ENCODE peak calls at places on chromosomes 12 and 14, in six cellular contexts. S is H9, I is neuronal stem cell, Z is H1, X is IMR-90, A is trophoblast cell. E is an unnamed sample.

GRCh38 chr12:32235251-32235650 is 128.6 kb downstream of the BICD1 start:
- DNase-seq in S (no peak), I (no peak), Z (no peak), X (no peak), A (no peak), E (no peak)

GRCh38 chr12:119375619-119376018 is 41.1 kb downstream of the CCDC60 start:
- DNase-seq in S (no peak), I (no peak), Z (no peak), X (no peak), A (no peak), E (no peak)

GRCh38 chr12:75550401-75550851 is 39.0 kb upstream of the KRR1 start:
- DNase-seq in S (no peak), I (no peak), Z (no peak), X (peak), A (no peak), E (peak)

GRCh38 chr12:78392918-78393317 is 471.7 kb upstream of the SYT1 start:
- DNase-seq in S (no peak), I (no peak), Z (no peak), X (peak), A (no peak), E (peak)

GRCh38 chr12:87509233-87509820 is 519.9 kb downstream of the C12orf50 start:
- DNase-seq in S (no peak), I (no peak), Z (no peak), X (peak), A (peak), E (peak)

GRCh38 chr14:100778078-100778927 is 47.6 kb upstream of the MEG3 start:
- DNase-seq in S (no peak), I (no peak), Z (no peak), X (no peak), A (no peak), E (no peak)

GRCh38 chr12:31233061-31233730 is 92.8 kb downstream of the SINHCAF start:
- DNase-seq in S (no peak), I (no peak), Z (no peak), X (no peak), A (no peak), E (no peak)

GRCh38 chr12:40105515-40106201 is at the start of gene SLC2A13:
- DNase-seq in S (peak), I (peak), Z (peak), X (peak), A (peak), E (peak)

GRCh38 chr12:46774011-46774633 is 51.7 kb downstream of the SLC38A4 start:
- DNase-seq in S (no peak), I (no peak), Z (no peak), X (peak), A (peak), E (no peak)

GRCh38 chr14:23061995-23062394 is 4.7 kb upstream of the CDH24 start:
- DNase-seq in S (no peak), I (no peak), Z (no peak), X (peak), A (peak), E (peak)

GRCh38 chr12:107622005-107622404 is 63.6 kb upstream of the PWP1 start:
- DNase-seq in S (peak), I (no peak), Z (peak), X (peak), A (peak), E (no peak)

GRCh38 chr12:13340149-13340548 is 143.6 kb downstream of the EMP1 start:
- DNase-seq in S (no peak), I (no peak), Z (no peak), X (no peak), A (no peak), E (no peak)

GRCh38 chr14:75141062-75141461 is 14.2 kb upstream of the NEK9 start:
- DNase-seq in S (no peak), I (no peak), Z (no peak), X (no peak), A (no peak), E (no peak)

GRCh38 chr12:114396153-114396868 is 9.6 kb downstream of the TBX5 start:
- DNase-seq in S (no peak), I (peak), Z (no peak), X (peak), A (no peak), E (no peak)

GRCh38 chr14:35818346-35819115 is 7.6 kb upstream of the BRMS1L start:
- DNase-seq in S (no peak), I (no peak), Z (no peak), X (peak), A (peak), E (peak)

GRCh38 chr14:35078082-35078481 is 32.0 kb downstream of the FAM177A1 start:
- DNase-seq in S (no peak), I (no peak), Z (no peak), X (no peak), A (no peak), E (no peak)

GRCh38 chr14:93720076-93720815 is 68.0 kb downstream of the PRIMA1 start:
- DNase-seq in S (peak), I (no peak), Z (no peak), X (no peak), A (no peak), E (no peak)

GRCh38 chr12:75438052-75438754 is 42.4 kb upstream of the GLIPR1 start:
- DNase-seq in S (no peak), I (no peak), Z (no peak), X (no peak), A (peak), E (no peak)

GRCh38 chr14:26917086-26917485 is 319.3 kb upstream of the NOVA1 start:
- DNase-seq in S (no peak), I (no peak), Z (no peak), X (peak), A (peak), E (peak)

GRCh38 chr12:62606654-62607053 is 140.0 kb downstream of the MON2 start:
- DNase-seq in S (no peak), I (no peak), Z (no peak), X (no peak), A (no peak), E (no peak)

GRCh38 chr12:80936353-80936641 is 1.4 kb downstream of the LIN7A start:
- DNase-seq in S (no peak), I (no peak), Z (no peak), X (no peak), A (peak), E (no peak)

GRCh38 chr12:47249719-47250506 is 170.2 kb upstream of the AMIGO2 start:
- DNase-seq in S (no peak), I (no peak), Z (no peak), X (no peak), A (no peak), E (no peak)

GRCh38 chr12:106223485-106224391 is 24.1 kb downstream of the CKAP4 start:
- DNase-seq in S (peak), I (peak), Z (peak), X (peak), A (peak), E (peak)

GRCh38 chr14:33118653-33119052 is 180.0 kb downstream of the NPAS3 start:
- DNase-seq in S (no peak), I (no peak), Z (no peak), X (no peak), A (no peak), E (peak)

GRCh38 chr12:4164591-4165558 is 108.7 kb upstream of the CCND2 start:
- DNase-seq in S (peak), I (peak), Z (peak), X (peak), A (no peak), E (peak)

DNA sequence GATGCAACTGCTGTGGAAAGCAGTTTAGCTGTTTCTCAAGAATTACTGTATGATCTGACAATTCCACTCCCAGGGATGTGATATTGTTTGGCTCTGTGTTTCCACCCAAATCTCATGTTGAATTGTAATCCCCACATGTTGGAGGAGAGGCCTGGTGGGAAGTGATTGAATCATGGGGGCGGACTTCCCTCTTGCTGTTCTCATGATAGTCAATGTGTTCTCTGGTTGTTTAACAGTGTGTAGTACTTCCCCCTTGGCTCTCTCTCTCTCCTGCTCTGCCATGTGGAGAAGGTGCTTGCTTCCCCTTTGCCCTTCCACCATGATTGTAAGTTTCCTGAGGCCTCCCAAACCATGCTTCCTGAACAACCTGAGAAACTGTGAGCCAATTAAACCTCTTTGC is 93.4 kb upstream of the CPM start:
- DNase-seq in S (no peak), I (no peak), Z (no peak), X (no peak), A (no peak), E (no peak)
- H3K14ac ChIP-seq in S (no peak), I (no peak), Z (no peak), X (no peak), A (no peak), E (no peak)

DNA sequence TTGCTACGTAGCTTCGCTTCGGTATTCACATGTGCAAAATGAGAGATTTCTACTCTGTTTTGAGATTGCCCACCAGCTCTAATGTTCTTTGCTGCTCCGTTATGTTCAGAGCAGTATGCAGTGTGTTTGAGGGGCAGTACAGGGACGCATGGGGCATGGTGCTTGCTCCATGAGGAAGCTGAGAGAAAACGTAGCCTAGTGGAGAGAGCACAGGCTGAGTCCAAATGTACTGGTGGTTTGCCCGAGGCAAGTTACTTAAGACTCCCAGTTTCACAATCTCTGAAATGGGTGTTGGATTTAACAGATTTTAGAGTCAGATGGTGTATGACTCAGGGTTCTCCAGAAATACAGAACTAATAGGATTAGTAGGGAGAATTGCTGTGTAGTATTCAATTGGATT is 310.5 kb downstream of the ETNK1 start:
- DNase-seq in S (no peak), I (no peak), Z (no peak), X (no peak), A (peak), E (no peak)
- H2BK5ac ChIP-seq in S (no peak), I (no peak), Z (no peak), X (no peak), A (no peak), E (no peak)

DNA sequence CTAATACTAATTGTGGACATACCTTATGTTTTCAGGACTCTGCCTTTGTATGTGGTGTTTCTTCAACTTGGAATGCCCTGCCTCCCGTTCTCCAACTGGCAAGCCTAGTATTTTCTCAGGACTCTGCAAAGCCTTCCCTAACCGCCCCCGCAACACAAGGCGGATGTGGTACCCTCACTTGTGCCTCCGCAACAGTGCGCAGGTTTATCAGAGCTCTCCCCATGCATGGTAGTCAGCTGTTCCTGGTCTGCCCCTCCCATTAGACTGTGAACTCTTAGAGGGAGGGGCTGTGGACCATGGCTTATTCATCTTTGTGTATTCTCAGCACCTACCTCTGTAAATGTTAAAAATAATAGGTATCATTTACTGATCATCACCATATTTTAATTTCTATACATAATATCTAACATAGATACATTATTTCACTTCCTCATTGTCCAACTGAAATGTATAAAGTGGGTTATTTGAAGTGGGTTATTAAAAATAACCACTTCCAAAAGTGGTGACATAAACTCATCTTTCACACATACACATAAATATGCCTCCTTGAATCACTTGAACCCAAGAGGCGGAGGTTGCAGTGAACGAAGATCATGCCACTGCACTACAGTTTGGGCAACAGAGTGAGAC is 9.0 kb downstream of the LPAR5 start:
- DNase-seq in S (no peak), I (no peak), Z (no peak), X (no peak), A (no peak), E (no peak)
- H3K4me2 ChIP-seq in S (no peak), I (no peak), Z (no peak), X (no peak), A (no peak), E (no peak)

GRCh38 chr12:49929581-49929980 is 21.0 kb upstream of the AQP2 start:
- DNase-seq in S (peak), I (no peak), Z (no peak), X (no peak), A (no peak), E (no peak)
- H3K14ac ChIP-seq in S (no peak), I (no peak), Z (no peak), X (no peak), A (no peak), E (no peak)

GRCh38 chr12:50355365-50355764 is 41.0 kb downstream of the FAM186A start:
- DNase-seq in S (no peak), I (no peak), Z (no peak), X (no peak), A (no peak), E (no peak)

GRCh38 chr12:50353869-50354593 is 42.4 kb downstream of the FAM186A start:
- DNase-seq in S (no peak), I (no peak), Z (no peak), X (peak), A (no peak), E (peak)

GRCh38 chr12:50354908-50355307 is 41.5 kb downstream of the FAM186A start:
- DNase-seq in S (no peak), I (no peak), Z (no peak), X (no peak), A (no peak), E (no peak)

GRCh38 chr12:50351120-50352043 is 45.0 kb downstream of the FAM186A start:
- DNase-seq in S (no peak), I (no peak), Z (no peak), X (no peak), A (peak), E (no peak)

GRCh38 chr12:50353404-50353803 is 43.0 kb downstream of the FAM186A start:
- DNase-seq in S (no peak), I (no peak), Z (no peak), X (no peak), A (no peak), E (no peak)
- H2BK5ac ChIP-seq in S (peak), I (no peak), Z (no peak), X (no peak), A (no peak), E (no peak)

GRCh38 chr14:81471062-81471461 is 62.6 kb downstream of the SEL1L start:
- DNase-seq in S (no peak), I (no peak), Z (no peak), X (no peak), A (no peak), E (no peak)
- H3K4me2 ChIP-seq in S (no peak), I (no peak), Z (no peak), X (no peak), A (no peak), E (no peak)

GRCh38 chr14:72573725-72574426 is 320.0 kb downstream of the DPF3 start:
- DNase-seq in S (no peak), I (no peak), Z (no peak), X (no peak), A (no peak), E (no peak)

GRCh38 chr14:72578514-72578913 is 315.4 kb downstream of the DPF3 start:
- DNase-seq in S (no peak), I (no peak), Z (no peak), X (no peak), A (no peak), E (no peak)

GRCh38 chr14:72574687-72575086 is 319.2 kb downstream of the DPF3 start:
- DNase-seq in S (no peak), I (no peak), Z (no peak), X (no peak), A (no peak), E (no peak)

GRCh38 chr14:72577521-72577920 is 316.4 kb downstream of the DPF3 start:
- DNase-seq in S (no peak), I (no peak), Z (no peak), X (no peak), A (no peak), E (no peak)

DNA sequence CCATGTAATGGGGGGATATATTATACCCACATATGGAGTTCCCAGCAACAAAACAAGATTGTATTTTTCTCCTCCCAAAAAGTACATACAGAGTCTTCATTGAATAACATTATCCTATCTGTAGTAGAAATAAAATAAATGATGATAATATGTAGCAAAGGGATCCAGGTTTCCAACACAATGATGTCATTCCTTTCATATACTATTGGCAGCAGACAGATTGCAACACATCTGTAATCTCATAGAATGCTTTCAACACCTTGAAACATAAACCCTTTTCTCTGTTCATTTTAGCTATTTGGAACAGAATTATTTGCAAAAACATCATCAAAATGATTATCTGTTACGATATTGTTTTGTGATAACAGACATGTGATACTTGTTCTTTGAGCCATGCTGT is 317.6 kb downstream of the DPF3 start:
- DNase-seq in S (no peak), I (no peak), Z (no peak), X (peak), A (peak), E (no peak)
- H3K14ac ChIP-seq in S (no peak), I (no peak), Z (no peak), X (no peak), A (no peak), E (no peak)